ENCODE peak calls at places on chromosomes 13 and 19, in five cellular contexts. K, S, R, V and N are unnamed samples.

GRCh38 chr19:3775831-3776230 is 3.8 kb upstream of the RAX2 start:
- DNase-seq in S (no peak), R (no peak), V (no peak), K (no peak), N (no peak)

GRCh38 chr13:85405316-85405897 is 393.8 kb downstream of the SLITRK6 start:
- DNase-seq in R (peak), S (no peak), V (peak), K (no peak), N (peak)

GRCh38 chr19:15367439-15367838 is 12.1 kb downstream of the AKAP8 start:
- DNase-seq in V (no peak), S (no peak), R (no peak), K (no peak), N (no peak)

GRCh38 chr19:3458595-3459284 is 21.6 kb downstream of the SMIM24 start:
- DNase-seq in K (no peak), V (peak), S (peak), R (no peak), N (peak)

GRCh38 chr13:73422973-73423372 is 364.2 kb downstream of the KLF5 start:
- DNase-seq in K (no peak), S (no peak), R (no peak), V (no peak), N (no peak)

GRCh38 chr19:29524201-29524911 is 1.4 kb upstream of the VSTM2B start:
- DNase-seq in S (peak), R (peak), V (peak), K (no peak), N (peak)

GRCh38 chr19:11446652-11447301 is 11.3 kb downstream of the PRKCSH start:
- DNase-seq in R (peak), V (peak), S (peak), K (peak), N (peak)

GRCh38 chr13:51745236-51745635 is 58.7 kb downstream of the DHRS12 start:
- DNase-seq in V (no peak), K (no peak), R (no peak), S (no peak), N (no peak)

GRCh38 chr19:803686-804418 is 6.6 kb downstream of the PTBP1 start:
- DNase-seq in R (no peak), K (no peak), S (no peak), V (no peak), N (no peak)

GRCh38 chr13:110559429-110559943 is 2.0 kb downstream of the RAB20 start:
- DNase-seq in R (peak), S (no peak), K (no peak), V (peak), N (peak)

GRCh38 chr19:56980864-56981263 is 138.9 kb upstream of the USP29 start:
- DNase-seq in V (peak), S (no peak), R (no peak), K (no peak), N (no peak)

GRCh38 chr13:111115841-111116500 is 861 bp downstream of the ARHGEF7 start:
- DNase-seq in S (peak), V (no peak), R (no peak), K (no peak), N (no peak)

GRCh38 chr13:110309159-110309476 is 2.0 kb downstream of the COL4A2 start:
- DNase-seq in R (no peak), V (no peak), K (no peak), S (no peak), N (no peak)

GRCh38 chr13:75481176-75482069 is 546 bp downstream of the TBC1D4 start:
- DNase-seq in K (no peak), V (peak), S (peak), R (no peak), N (peak)

GRCh38 chr19:31064486-31064885 is 284.8 kb downstream of the TSHZ3 start:
- DNase-seq in S (no peak), V (no peak), K (no peak), R (no peak), N (no peak)

GRCh38 chr13:60448907-60449510 is 52.0 kb downstream of the TDRD3 start:
- DNase-seq in R (peak), V (no peak), S (peak), K (no peak), N (peak)

GRCh38 chr19:45922281-45922680 is 7.7 kb upstream of the NANOS2 start:
- DNase-seq in V (no peak), R (no peak), K (no peak), S (peak), N (no peak)

GRCh38 chr13:72820156-72820897 is 38.4 kb downstream of the PIBF1 start:
- DNase-seq in S (no peak), K (no peak), R (no peak), V (no peak), N (no peak)

GRCh38 chr19:54062643-54063042 is 1.1 kb downstream of the VSTM1 start:
- DNase-seq in V (no peak), R (no peak), S (no peak), K (no peak), N (no peak)

GRCh38 chr19:15396436-15396835 is 16.8 kb upstream of the AKAP8 start:
- DNase-seq in K (no peak), V (no peak), R (no peak), S (no peak), N (no peak)

GRCh38 chr13:97781891-97782305 is 171.6 kb upstream of the IPO5 start:
- DNase-seq in K (no peak), R (no peak), V (no peak), S (no peak), N (no peak)

GRCh38 chr19:43464089-43464775 is 1.2 kb downstream of the LYPD3 start:
- DNase-seq in K (no peak), R (peak), V (peak), S (peak), N (peak)

GRCh38 chr13:36163809-36164308 is 32.7 kb upstream of the DCLK1 start:
- DNase-seq in S (no peak), K (no peak), V (no peak), R (no peak), N (no peak)

GRCh38 chr13:109840201-109840892 is 54.0 kb upstream of the IRS2 start:
- DNase-seq in S (peak), R (no peak), K (no peak), V (no peak), N (peak)

GRCh38 chr19:1199531-1199930 is 6.0 kb upstream of the STK11 start:
- DNase-seq in V (no peak), K (no peak), R (no peak), S (no peak), N (no peak)